ENCODE peak calls at places on chromosomes 16 and 17, in four cellular contexts. One of them, this sample, is unnamed.
A peak's percentile ranks its signal among the peaks of the same experiment; 100 is the strongest.

GRCh38 chr17:8391711-8392110 is 5.9 kb downstream of the RNF222 start:
- DNase-seq in cardiac muscle cell: no peak
- DNase-seq in ascending aorta: no peak
- DNase-seq in breast epithelium: peak; percentile 33
- DNase-seq in this sample: no peak

GRCh38 chr17:73841431-73842060 is 197.3 kb upstream of the SDK2 start:
- DNase-seq in cardiac muscle cell: peak; percentile 42
- DNase-seq in ascending aorta: no peak
- DNase-seq in breast epithelium: no peak
- DNase-seq in this sample: no peak

GRCh38 chr17:66737524-66737923 is 97.4 kb upstream of the CACNG5 start:
- DNase-seq in cardiac muscle cell: peak; percentile 47
- DNase-seq in ascending aorta: no peak
- DNase-seq in breast epithelium: no peak
- DNase-seq in this sample: no peak

GRCh38 chr16:50742521-50743150 is 750 bp downstream of the CYLD start:
- DNase-seq in cardiac muscle cell: no peak
- DNase-seq in ascending aorta: no peak
- DNase-seq in breast epithelium: no peak
- DNase-seq in this sample: peak; percentile 43

GRCh38 chr16:67268136-67268579 is 11.2 kb upstream of the PLEKHG4 start:
- DNase-seq in cardiac muscle cell: peak; percentile 70
- DNase-seq in ascending aorta: no peak
- DNase-seq in breast epithelium: no peak
- DNase-seq in this sample: no peak

GRCh38 chr16:84726670-84727467 is 27.1 kb downstream of the USP10 start:
- DNase-seq in cardiac muscle cell: no peak
- DNase-seq in ascending aorta: no peak
- DNase-seq in breast epithelium: no peak
- DNase-seq in this sample: no peak

GRCh38 chr16:89363621-89364393 is 126.6 kb downstream of the ANKRD11 start:
- DNase-seq in cardiac muscle cell: no peak
- DNase-seq in ascending aorta: no peak
- DNase-seq in breast epithelium: no peak
- DNase-seq in this sample: peak; percentile 52

GRCh38 chr16:88426018-88426417 is 27.1 kb upstream of the ZFPM1 start:
- DNase-seq in cardiac muscle cell: no peak
- DNase-seq in ascending aorta: no peak
- DNase-seq in breast epithelium: no peak
- DNase-seq in this sample: no peak

GRCh38 chr17:81665205-81666091 is 957 bp downstream of the OXLD1 start:
- DNase-seq in cardiac muscle cell: no peak
- DNase-seq in ascending aorta: no peak
- DNase-seq in breast epithelium: no peak
- DNase-seq in this sample: no peak

GRCh38 chr17:57875109-57876022 is 25.5 kb upstream of the MRPS23 start:
- DNase-seq in cardiac muscle cell: peak; percentile 60
- DNase-seq in ascending aorta: peak; percentile 74
- DNase-seq in breast epithelium: peak; percentile 83
- DNase-seq in this sample: peak; percentile 66

GRCh38 chr17:82491533-82491932 is 28.0 kb upstream of the FOXK2 start:
- DNase-seq in cardiac muscle cell: no peak
- DNase-seq in ascending aorta: no peak
- DNase-seq in breast epithelium: no peak
- DNase-seq in this sample: no peak

GRCh38 chr16:88570691-88571092 is 489 bp downstream of the ZC3H18 start:
- DNase-seq in cardiac muscle cell: peak; percentile 26
- DNase-seq in ascending aorta: no peak
- DNase-seq in breast epithelium: no peak
- DNase-seq in this sample: no peak

GRCh38 chr17:77214743-77215142 is 74.0 kb downstream of the SEC14L1 start:
- DNase-seq in cardiac muscle cell: peak; percentile 73
- DNase-seq in ascending aorta: no peak
- DNase-seq in breast epithelium: no peak
- DNase-seq in this sample: peak; percentile 68

GRCh38 chr17:5877948-5878347 is 192.2 kb upstream of the WSCD1 start:
- DNase-seq in cardiac muscle cell: no peak
- DNase-seq in ascending aorta: no peak
- DNase-seq in breast epithelium: no peak
- DNase-seq in this sample: peak; percentile 85

GRCh38 chr17:70137451-70138230 is 31.7 kb upstream of the KCNJ2 start:
- DNase-seq in cardiac muscle cell: peak; percentile 11
- DNase-seq in ascending aorta: no peak
- DNase-seq in breast epithelium: no peak
- DNase-seq in this sample: peak; percentile 89

GRCh38 chr16:11224096-11224893 is 31.7 kb downstream of the SOCS1 start:
- DNase-seq in cardiac muscle cell: peak; percentile 38
- DNase-seq in ascending aorta: peak; percentile 57
- DNase-seq in breast epithelium: no peak
- DNase-seq in this sample: peak; percentile 93